ENCODE peak calls at places on chromosomes 16 and 17, in five cellular contexts. W, S, I, E and X are unnamed samples.

GRCh38 chr16:2194852-2195315 is 1.5 kb downstream of the CASKIN1 start:
- DNase-seq in I (no peak), S (peak), E (peak), W (peak), X (no peak)

GRCh38 chr16:24737391-24737871 is 8.0 kb downstream of the TNRC6A start:
- DNase-seq in E (no peak), W (no peak), I (no peak), S (peak), X (no peak)

GRCh38 chr17:29084476-29085148 is 41.7 kb downstream of the PIPOX start:
- DNase-seq in E (peak), S (peak), I (no peak), W (peak), X (no peak)

GRCh38 chr17:77635176-77635575 is 323.3 kb upstream of the TNRC6C start:
- DNase-seq in S (no peak), E (peak), W (no peak), I (no peak), X (no peak)

GRCh38 chr16:67782567-67783352 is 23.6 kb downstream of the RANBP10 start:
- DNase-seq in W (no peak), S (no peak), I (no peak), E (no peak), X (peak)

GRCh38 chr16:27330542-27330941 is 16.8 kb downstream of the IL4R start:
- DNase-seq in E (no peak), W (no peak), S (peak), I (no peak), X (no peak)

GRCh38 chr16:12093902-12094301 is 117.4 kb downstream of the SNX29 start:
- DNase-seq in S (no peak), W (no peak), I (no peak), E (no peak), X (no peak)

GRCh38 chr16:89304941-89305705 is 87.6 kb downstream of the ZNF778 start:
- DNase-seq in W (no peak), E (no peak), S (no peak), I (no peak), X (no peak)

GRCh38 chr16:86220552-86220951 is 289.8 kb upstream of the FOXF1 start:
- DNase-seq in E (no peak), S (peak), W (no peak), I (no peak), X (no peak)

GRCh38 chr16:31050280-31051030 is 17.1 kb downstream of the STX4 start:
- DNase-seq in S (no peak), W (no peak), I (no peak), E (no peak), X (no peak)

GRCh38 chr17:75588546-75589016 is 981 bp downstream of the MYO15B start:
- DNase-seq in W (no peak), S (no peak), E (no peak), I (no peak), X (peak)

GRCh38 chr17:39699818-39700147 is at the start of gene ERBB2:
- DNase-seq in S (peak), W (peak), E (peak), I (no peak), X (no peak)

GRCh38 chr17:45743626-45744326 is 40.3 kb upstream of the CRHR1 start:
- DNase-seq in E (no peak), S (no peak), W (no peak), I (no peak), X (no peak)

GRCh38 chr17:79866791-79867190 is 27.6 kb upstream of the CBX4 start:
- DNase-seq in S (no peak), E (no peak), W (no peak), I (peak), X (no peak)

GRCh38 chr17:6729531-6729930 is 16.4 kb upstream of the SLC13A5 start:
- DNase-seq in W (no peak), S (no peak), I (no peak), E (no peak), X (no peak)

GRCh38 chr17:9647014-9647413 is 1.7 kb downstream of the USP43 start:
- DNase-seq in S (no peak), I (no peak), E (peak), W (peak), X (no peak)

GRCh38 chr17:60506312-60506711 is 19.7 kb downstream of the APPBP2 start:
- DNase-seq in S (peak), W (no peak), E (no peak), I (no peak), X (no peak)

GRCh38 chr17:45019177-45019711 is 32.2 kb downstream of the DCAKD start:
- DNase-seq in E (peak), S (peak), W (peak), I (peak), X (peak)

GRCh38 chr17:76791053-76791980 is 53.4 kb downstream of the MFSD11 start:
- DNase-seq in W (no peak), I (peak), S (peak), E (no peak), X (no peak)

GRCh38 chr16:27450836-27451341 is 48.9 kb downstream of the IL21R start:
- DNase-seq in S (no peak), W (no peak), E (no peak), I (peak), X (no peak)

GRCh38 chr16:5033256-5034166 is at the start of gene NAGPA:
- DNase-seq in S (peak), I (peak), E (peak), W (peak), X (peak)

GRCh38 chr16:8931864-8932263 is 31.8 kb downstream of the USP7 start:
- DNase-seq in I (no peak), S (peak), E (peak), W (peak), X (no peak)

GRCh38 chr16:31111881-31112466 is 3.8 kb downstream of the BCKDK start:
- DNase-seq in S (no peak), E (no peak), W (no peak), I (no peak), X (no peak)

GRCh38 chr16:79912592-79913310 is 312.2 kb upstream of the MAF start:
- DNase-seq in E (no peak), S (no peak), W (no peak), I (no peak), X (no peak)

GRCh38 chr16:8505327-8505991 is 84.9 kb downstream of the TMEM114 start:
- DNase-seq in E (peak), W (no peak), I (no peak), S (no peak), X (no peak)

GRCh38 chr16:49672753-49673152 is 183.2 kb downstream of the ZNF423 start:
- DNase-seq in E (no peak), I (no peak), W (no peak), S (no peak), X (no peak)

GRCh38 chr17:51860934-51861561 is 297.5 kb downstream of the CA10 start:
- DNase-seq in W (peak), E (peak), I (no peak), S (no peak), X (peak)

GRCh38 chr17:68085751-68086445 is 50.4 kb downstream of the KPNA2 start:
- DNase-seq in S (no peak), W (no peak), I (peak), E (peak), X (no peak)

GRCh38 chr17:27597783-27598320 is 33.1 kb upstream of the LGALS9 start:
- DNase-seq in W (no peak), E (no peak), I (no peak), S (no peak), X (no peak)

GRCh38 chr17:57002904-57003303 is 25.0 kb downstream of the SCPEP1 start:
- DNase-seq in E (no peak), W (no peak), S (no peak), I (no peak), X (no peak)

GRCh38 chr16:57003439-57004386 is 14.4 kb downstream of the NLRC5 start:
- DNase-seq in I (peak), S (no peak), W (peak), E (no peak), X (no peak)